ENCODE peak calls at places on chromosomes 6 and 20, in nine cellular contexts. One of them, this sample, is unnamed.

GRCh38 chr20:19440660-19441527 is 228.5 kb downstream of the SLC24A3 start:
- DNase-seq in brain microvascular endothelial cell: no peak
- DNase-seq in CD8-positive, alpha-beta T cell: no peak
- DNase-seq in uterus: no peak
- DNase-seq in left lung: no peak
- DNase-seq in DND-41: peak; percentile 64
- DNase-seq in hepatocyte: no peak
- DNase-seq in fibroblast of lung: no peak
- DNase-seq in pancreas: no peak
- DNase-seq in this sample: no peak

GRCh38 chr6:160336200-160336599 is 12.0 kb upstream of the SLC22A3 start:
- DNase-seq in brain microvascular endothelial cell: no peak
- DNase-seq in CD8-positive, alpha-beta T cell: no peak
- DNase-seq in uterus: no peak
- DNase-seq in left lung: no peak
- DNase-seq in DND-41: no peak
- DNase-seq in hepatocyte: no peak
- DNase-seq in fibroblast of lung: no peak
- DNase-seq in pancreas: no peak
- DNase-seq in this sample: no peak

GRCh38 chr6:121838842-121839241 is 403.4 kb downstream of the GJA1 start:
- DNase-seq in brain microvascular endothelial cell: peak; percentile 75
- DNase-seq in CD8-positive, alpha-beta T cell: no peak
- DNase-seq in uterus: no peak
- DNase-seq in left lung: no peak
- DNase-seq in DND-41: peak; percentile 90
- DNase-seq in hepatocyte: peak; percentile 35
- DNase-seq in fibroblast of lung: peak; percentile 93
- DNase-seq in pancreas: no peak
- DNase-seq in this sample: no peak

GRCh38 chr20:22385602-22386299 is 198.6 kb downstream of the FOXA2 start:
- DNase-seq in brain microvascular endothelial cell: no peak
- DNase-seq in CD8-positive, alpha-beta T cell: no peak
- DNase-seq in uterus: no peak
- DNase-seq in left lung: no peak
- DNase-seq in DND-41: no peak
- DNase-seq in hepatocyte: peak; percentile 41
- DNase-seq in fibroblast of lung: no peak
- DNase-seq in pancreas: peak; percentile 11
- DNase-seq in this sample: no peak

GRCh38 chr20:41631826-41632225 is 13.6 kb upstream of the CHD6 start:
- DNase-seq in brain microvascular endothelial cell: peak; percentile 60
- DNase-seq in CD8-positive, alpha-beta T cell: no peak
- DNase-seq in uterus: no peak
- DNase-seq in left lung: no peak
- DNase-seq in DND-41: no peak
- DNase-seq in hepatocyte: no peak
- DNase-seq in fibroblast of lung: peak; percentile 88
- DNase-seq in pancreas: no peak
- DNase-seq in this sample: no peak

GRCh38 chr6:87473419-87473903 is 687 bp downstream of the SLC35A1 start:
- DNase-seq in brain microvascular endothelial cell: peak; percentile 66
- DNase-seq in CD8-positive, alpha-beta T cell: no peak
- DNase-seq in uterus: no peak
- DNase-seq in left lung: no peak
- DNase-seq in DND-41: peak; percentile 58
- DNase-seq in hepatocyte: peak; percentile 75
- DNase-seq in fibroblast of lung: peak; percentile 61
- DNase-seq in pancreas: no peak
- DNase-seq in this sample: peak; percentile 61

GRCh38 chr6:23262864-23263263 is 693.5 kb downstream of the HDGFL1 start:
- DNase-seq in brain microvascular endothelial cell: no peak
- DNase-seq in CD8-positive, alpha-beta T cell: no peak
- DNase-seq in uterus: no peak
- DNase-seq in left lung: no peak
- DNase-seq in DND-41: no peak
- DNase-seq in hepatocyte: no peak
- DNase-seq in fibroblast of lung: no peak
- DNase-seq in pancreas: no peak
- DNase-seq in this sample: no peak

GRCh38 chr6:32393660-32394420 is 13.1 kb downstream of the BTNL2 start:
- DNase-seq in brain microvascular endothelial cell: peak; percentile 18
- DNase-seq in CD8-positive, alpha-beta T cell: no peak
- DNase-seq in uterus: no peak
- DNase-seq in left lung: no peak
- DNase-seq in DND-41: no peak
- DNase-seq in hepatocyte: peak; percentile 58
- DNase-seq in fibroblast of lung: peak; percentile 8
- DNase-seq in pancreas: no peak
- DNase-seq in this sample: no peak

GRCh38 chr6:115819506-115819905 is 241.2 kb downstream of the FRK start:
- DNase-seq in brain microvascular endothelial cell: no peak
- DNase-seq in CD8-positive, alpha-beta T cell: no peak
- DNase-seq in uterus: no peak
- DNase-seq in left lung: no peak
- DNase-seq in DND-41: no peak
- DNase-seq in hepatocyte: no peak
- DNase-seq in fibroblast of lung: no peak
- DNase-seq in pancreas: no peak
- DNase-seq in this sample: no peak

GRCh38 chr20:63409834-63410435 is 48.8 kb upstream of the CHRNA4 start:
- DNase-seq in brain microvascular endothelial cell: no peak
- DNase-seq in CD8-positive, alpha-beta T cell: no peak
- DNase-seq in uterus: no peak
- DNase-seq in left lung: no peak
- DNase-seq in DND-41: no peak
- DNase-seq in hepatocyte: no peak
- DNase-seq in fibroblast of lung: no peak
- DNase-seq in pancreas: no peak
- DNase-seq in this sample: no peak
- H3K4me3 ChIP-seq in brain microvascular endothelial cell: no peak overlapping the region
- H3K4me3 ChIP-seq in CD8-positive, alpha-beta T cell: no peak overlapping the region
- H3K4me3 ChIP-seq in uterus: no peak overlapping the region
- H3K4me3 ChIP-seq in left lung: no peak overlapping the region
- H3K4me3 ChIP-seq in DND-41: no peak overlapping the region
- H3K4me3 ChIP-seq in hepatocyte: no peak overlapping the region
- H3K4me3 ChIP-seq in fibroblast of lung: no peak overlapping the region
- H3K4me3 ChIP-seq in pancreas: no peak overlapping the region
- H3K4me3 ChIP-seq in this sample: no peak overlapping the region

GRCh38 chr6:73514746-73515110 is 6.1 kb downstream of the EEF1A1 start:
- DNase-seq in brain microvascular endothelial cell: no peak
- DNase-seq in CD8-positive, alpha-beta T cell: no peak
- DNase-seq in uterus: no peak
- DNase-seq in left lung: no peak
- DNase-seq in DND-41: no peak
- DNase-seq in hepatocyte: no peak
- DNase-seq in fibroblast of lung: no peak
- DNase-seq in pancreas: no peak
- DNase-seq in this sample: no peak

GRCh38 chr6:73513496-73513854 is 7.4 kb downstream of the EEF1A1 start:
- DNase-seq in brain microvascular endothelial cell: no peak
- DNase-seq in CD8-positive, alpha-beta T cell: no peak
- DNase-seq in uterus: no peak
- DNase-seq in left lung: no peak
- DNase-seq in DND-41: no peak
- DNase-seq in hepatocyte: no peak
- DNase-seq in fibroblast of lung: no peak
- DNase-seq in pancreas: no peak
- DNase-seq in this sample: no peak

GRCh38 chr6:73511796-73512195 is 9.0 kb downstream of the EEF1A1 start:
- DNase-seq in brain microvascular endothelial cell: no peak
- DNase-seq in CD8-positive, alpha-beta T cell: no peak
- DNase-seq in uterus: no peak
- DNase-seq in left lung: no peak
- DNase-seq in DND-41: no peak
- DNase-seq in hepatocyte: no peak
- DNase-seq in fibroblast of lung: no peak
- DNase-seq in pancreas: no peak
- DNase-seq in this sample: no peak

GRCh38 chr6:73516712-73517489 is 3.9 kb downstream of the EEF1A1 start:
- DNase-seq in brain microvascular endothelial cell: no peak
- DNase-seq in CD8-positive, alpha-beta T cell: no peak
- DNase-seq in uterus: no peak
- DNase-seq in left lung: no peak
- DNase-seq in DND-41: no peak
- DNase-seq in hepatocyte: no peak
- DNase-seq in fibroblast of lung: no peak
- DNase-seq in pancreas: no peak
- DNase-seq in this sample: no peak

DNA sequence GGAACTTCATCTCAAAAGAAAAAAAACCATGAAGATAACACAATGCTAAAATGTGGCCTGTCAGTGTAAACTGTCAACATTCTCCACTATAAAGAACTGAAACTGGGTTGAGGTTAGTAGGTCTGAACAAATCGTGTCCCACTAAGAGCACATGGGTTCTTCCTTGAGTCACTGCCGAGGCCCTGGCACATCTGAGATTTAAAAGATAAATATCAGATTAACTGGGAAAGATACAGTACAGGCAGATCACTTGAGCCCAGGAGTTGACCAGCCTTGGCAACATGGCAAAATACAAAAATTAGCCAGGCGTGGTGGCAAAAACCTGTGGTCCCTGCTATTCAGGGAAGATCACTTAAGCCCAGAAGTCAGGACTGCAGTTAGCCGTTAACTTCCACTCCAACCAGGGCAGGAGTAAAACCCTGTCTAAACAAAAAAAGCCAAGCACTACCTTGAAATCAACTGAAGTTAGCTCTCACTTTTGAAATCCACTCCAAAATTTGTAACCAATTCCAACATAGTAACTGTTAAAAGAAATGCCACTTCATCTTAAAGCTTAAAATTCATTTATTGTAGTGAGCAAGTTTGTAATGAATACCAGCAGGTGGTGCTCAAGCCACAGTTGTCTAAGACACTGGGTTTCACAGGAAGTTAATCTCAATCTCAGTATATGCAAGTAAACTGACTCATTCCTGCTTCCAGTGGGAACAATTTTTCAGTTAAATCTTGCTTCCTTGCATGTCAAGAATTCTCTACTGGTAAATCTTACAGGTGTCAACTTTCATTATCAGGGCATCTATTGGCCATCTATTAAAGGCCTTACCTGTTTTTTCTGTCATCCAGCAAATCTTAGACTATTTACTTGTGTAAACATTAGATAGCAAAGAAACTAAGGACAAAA is 5.4 kb downstream of the EEF1A1 start:
- DNase-seq in brain microvascular endothelial cell: no peak
- DNase-seq in CD8-positive, alpha-beta T cell: no peak
- DNase-seq in uterus: peak; percentile 25
- DNase-seq in left lung: no peak
- DNase-seq in DND-41: peak; percentile 60
- DNase-seq in hepatocyte: peak; percentile 83
- DNase-seq in fibroblast of lung: peak; percentile 80
- DNase-seq in pancreas: peak; percentile 41
- DNase-seq in this sample: peak; percentile 53
- H3K4me3 ChIP-seq in brain microvascular endothelial cell: no peak overlapping the region
- H3K4me3 ChIP-seq in CD8-positive, alpha-beta T cell: no peak overlapping the region
- H3K4me3 ChIP-seq in uterus: no peak overlapping the region
- H3K4me3 ChIP-seq in left lung: peak overlapping the region; percentile 28
- H3K4me3 ChIP-seq in DND-41: no peak overlapping the region
- H3K4me3 ChIP-seq in hepatocyte: no peak overlapping the region
- H3K4me3 ChIP-seq in fibroblast of lung: no peak overlapping the region
- H3K4me3 ChIP-seq in pancreas: no peak overlapping the region
- H3K4me3 ChIP-seq in this sample: no peak overlapping the region

DNA sequence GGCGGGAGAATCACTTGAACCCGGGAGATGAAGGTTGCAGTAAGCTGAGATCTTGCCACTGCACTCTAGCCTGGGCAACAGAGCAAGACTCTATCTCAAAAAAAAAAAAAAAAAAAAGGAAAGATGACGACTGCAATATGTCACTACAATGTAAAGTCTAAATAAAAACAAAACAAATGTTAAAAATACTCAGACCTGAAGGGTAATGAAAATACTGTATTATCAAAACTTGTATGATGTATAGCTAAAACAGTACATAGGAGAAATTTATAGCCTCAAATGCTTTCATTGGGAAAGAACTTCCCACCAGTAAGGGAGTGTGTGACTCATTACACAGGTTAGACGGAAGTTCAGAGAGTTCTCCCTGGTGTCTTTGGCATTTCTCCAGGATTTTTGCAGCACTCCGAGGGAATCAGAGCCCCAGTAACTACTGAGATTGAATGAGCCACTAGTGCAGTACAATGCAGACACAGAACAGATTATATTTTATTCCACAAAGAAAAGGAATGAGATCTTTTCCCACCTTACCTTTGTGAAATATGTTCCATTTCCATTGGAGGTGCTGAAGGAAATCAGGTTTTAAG is 12.5 kb upstream of the RALGAPB start:
- DNase-seq in brain microvascular endothelial cell: peak; percentile 85
- DNase-seq in CD8-positive, alpha-beta T cell: no peak
- DNase-seq in uterus: no peak
- DNase-seq in left lung: no peak
- DNase-seq in DND-41: no peak
- DNase-seq in hepatocyte: peak; percentile 86
- DNase-seq in fibroblast of lung: peak; percentile 86
- DNase-seq in pancreas: peak; percentile 27
- DNase-seq in this sample: peak; percentile 49
- H3K4me3 ChIP-seq in brain microvascular endothelial cell: no peak overlapping the region
- H3K4me3 ChIP-seq in CD8-positive, alpha-beta T cell: no peak overlapping the region
- H3K4me3 ChIP-seq in uterus: no peak overlapping the region
- H3K4me3 ChIP-seq in left lung: no peak overlapping the region
- H3K4me3 ChIP-seq in DND-41: no peak overlapping the region
- H3K4me3 ChIP-seq in hepatocyte: no peak overlapping the region
- H3K4me3 ChIP-seq in fibroblast of lung: no peak overlapping the region
- H3K4me3 ChIP-seq in pancreas: no peak overlapping the region
- H3K4me3 ChIP-seq in this sample: no peak overlapping the region

DNA sequence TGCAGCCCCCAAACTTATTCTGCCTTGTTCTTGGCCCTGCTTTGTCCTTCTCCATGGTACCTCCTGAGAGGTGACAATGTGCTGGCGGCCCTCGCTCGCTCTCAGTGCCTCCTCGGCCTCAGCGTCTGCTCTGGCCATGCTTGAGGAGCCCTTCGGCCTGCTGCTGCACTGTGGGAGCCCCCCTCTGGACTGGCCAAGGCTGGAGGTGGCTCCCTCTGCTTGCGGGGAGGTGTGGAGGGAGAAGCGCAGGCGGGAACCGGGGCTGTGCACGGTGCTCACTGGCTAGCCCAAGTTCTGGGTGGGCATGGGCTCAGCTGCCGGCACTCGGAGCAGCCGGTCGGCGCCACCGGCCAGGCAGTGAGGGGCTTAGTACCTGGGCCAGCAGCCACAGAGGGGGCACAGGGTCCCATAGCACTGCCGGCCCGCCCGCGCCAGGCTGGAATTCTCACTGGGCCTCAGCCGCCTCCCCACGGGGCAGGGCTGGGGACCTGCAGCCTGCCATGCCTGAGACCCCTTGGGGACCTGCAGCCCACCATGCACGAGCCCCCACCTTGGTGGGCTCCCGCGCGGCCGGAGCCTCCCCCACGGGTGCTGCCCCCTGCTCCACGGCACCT is 55.9 kb upstream of the RALGAPA2 start:
- DNase-seq in brain microvascular endothelial cell: no peak
- DNase-seq in CD8-positive, alpha-beta T cell: no peak
- DNase-seq in uterus: no peak
- DNase-seq in left lung: no peak
- DNase-seq in DND-41: no peak
- DNase-seq in hepatocyte: no peak
- DNase-seq in fibroblast of lung: no peak
- DNase-seq in pancreas: no peak
- DNase-seq in this sample: no peak
- H3K4me3 ChIP-seq in brain microvascular endothelial cell: no peak overlapping the region
- H3K4me3 ChIP-seq in CD8-positive, alpha-beta T cell: no peak overlapping the region
- H3K4me3 ChIP-seq in uterus: no peak overlapping the region
- H3K4me3 ChIP-seq in left lung: no peak overlapping the region
- H3K4me3 ChIP-seq in DND-41: no peak overlapping the region
- H3K4me3 ChIP-seq in hepatocyte: no peak overlapping the region
- H3K4me3 ChIP-seq in fibroblast of lung: no peak overlapping the region
- H3K4me3 ChIP-seq in pancreas: no peak overlapping the region
- H3K4me3 ChIP-seq in this sample: no peak overlapping the region